ENCODE peak calls at places on chromosomes 3 and 15, in eight cellular contexts. F is fibroblast of lung; S is neural progenitor cell; Y is CD8-positive, alpha-beta T cell; A is SK-N-SH; Q is body of pancreas; P is heart left ventricle; B is K562. D is an unnamed sample.

GRCh38 chr3:43902415-43902814 is 211.7 kb downstream of the ABHD5 start:
- DNase-seq in P (no peak), F (no peak), B (no peak), A (no peak), Q (no peak), S (no peak), Y (no peak), D (no peak)

GRCh38 chr3:54120657-54121403 is 1.5 kb upstream of the CACNA2D3 start:
- DNase-seq in F (no peak), B (no peak), Y (no peak), P (no peak), S (peak; percentile 52), Q (no peak), A (peak; percentile 49), D (no peak)

GRCh38 chr3:75101329-75102147 is 487.1 kb upstream of the CNTN3 start:
- DNase-seq in Q (no peak), S (peak; percentile 85), A (no peak), B (no peak), Y (no peak), P (peak; percentile 22), F (no peak), D (no peak)

GRCh38 chr3:64451283-64452012 is 226.2 kb upstream of the PRICKLE2 start:
- DNase-seq in P (no peak), Q (no peak), A (no peak), Y (no peak), F (no peak), S (no peak), B (no peak), D (no peak)

GRCh38 chr3:42906085-42906904 is at the start of gene ZNF662:
- DNase-seq in F (peak; percentile 55), A (peak; percentile 88), Q (peak; percentile 61), P (peak; percentile 79), S (no peak), B (no peak), Y (no peak), D (peak; percentile 58)

GRCh38 chr15:50939911-50940310 is 31.4 kb downstream of the AP4E1 start:
- DNase-seq in B (no peak), F (peak; percentile 55), Y (no peak), Q (no peak), A (no peak), S (no peak), P (no peak), D (no peak)

GRCh38 chr3:46935168-46935858 is 41.2 kb downstream of the CCDC12 start:
- DNase-seq in F (peak; percentile 96), S (peak; percentile 59), B (peak; percentile 88), Q (peak; percentile 87), P (peak; percentile 78), A (peak; percentile 64), Y (no peak), D (peak; percentile 90)

GRCh38 chr15:42107483-42107882 is 13.1 kb upstream of the PLA2G4D start:
- DNase-seq in P (no peak), Y (no peak), B (no peak), F (no peak), Q (peak; percentile 31), S (no peak), A (no peak), D (no peak)

GRCh38 chr3:54951405-54951804 is 23.5 kb upstream of the LRTM1 start:
- DNase-seq in B (peak; percentile 7), S (peak; percentile 74), A (peak; percentile 63), P (peak; percentile 87), F (peak; percentile 90), Q (peak; percentile 37), Y (no peak), D (peak; percentile 54)

GRCh38 chr3:4993276-4994143 is 14.3 kb downstream of the BHLHE40 start:
- DNase-seq in F (no peak), B (no peak), Y (no peak), P (no peak), Q (peak; percentile 3), A (no peak), S (no peak), D (no peak)

GRCh38 chr15:58770519-58770856 is 614 bp upstream of the MINDY2 start:
- DNase-seq in P (no peak), B (peak; percentile 9), F (peak; percentile 84), Q (no peak), S (no peak), A (no peak), Y (no peak), D (no peak)

GRCh38 chr3:29283297-29283681 is 2.4 kb downstream of the RBMS3 start:
- DNase-seq in P (no peak), A (no peak), F (peak; percentile 42), B (no peak), S (no peak), Q (no peak), Y (no peak), D (no peak)

GRCh38 chr15:25847066-25847465 is 16.1 kb downstream of the ATP10A start:
- DNase-seq in Q (no peak), B (no peak), S (no peak), A (no peak), Y (no peak), P (no peak), F (no peak), D (no peak)

GRCh38 chr3:125083776-125084175 is 28.0 kb upstream of the HEG1 start:
- DNase-seq in A (no peak), S (no peak), P (no peak), Y (no peak), Q (no peak), F (peak; percentile 38), B (no peak), D (no peak)

GRCh38 chr3:171140246-171140645 is 113.7 kb upstream of the SLC2A2 start:
- DNase-seq in S (no peak), F (no peak), Q (no peak), Y (no peak), B (no peak), A (no peak), P (no peak), D (no peak)

DNA sequence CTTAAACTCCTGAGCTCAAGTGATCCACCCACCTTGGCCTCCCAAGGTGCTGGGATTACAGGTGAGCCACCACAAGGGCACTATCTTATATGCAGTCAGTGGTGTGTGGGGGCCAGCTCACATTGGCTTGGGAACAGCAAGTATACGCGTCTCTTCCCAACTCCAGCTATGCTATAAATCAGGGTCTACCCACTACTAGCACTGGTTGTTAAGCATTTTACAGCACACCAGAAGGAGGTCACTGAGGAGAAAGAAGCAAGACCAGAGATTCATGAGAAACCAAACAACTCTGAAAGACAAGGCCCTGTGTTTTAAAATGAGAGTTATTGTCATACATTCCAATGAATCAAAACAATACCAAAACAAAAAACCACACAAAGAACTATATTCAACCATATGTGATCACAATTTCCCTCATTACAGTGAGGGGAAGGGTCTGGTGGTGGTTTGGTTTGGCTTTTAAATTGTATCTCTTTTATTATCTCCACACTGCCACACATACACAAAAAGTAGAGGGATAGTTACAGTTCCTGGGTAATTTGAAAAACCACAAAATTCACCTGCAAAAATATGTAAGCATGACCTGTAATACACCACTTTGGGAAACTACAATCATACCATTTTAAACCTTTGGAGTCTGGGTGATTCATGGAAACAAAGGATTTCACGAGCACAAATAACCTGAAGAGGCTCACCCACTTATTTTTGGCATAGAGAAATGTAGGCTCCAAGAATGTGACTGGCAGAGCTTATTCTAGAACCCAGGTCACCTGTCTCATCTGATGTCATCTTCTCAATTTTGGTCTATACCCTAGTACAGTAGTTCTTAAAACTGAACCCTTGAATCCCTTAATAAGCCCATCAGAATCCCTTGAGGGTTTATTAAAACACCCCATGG is 5.2 kb downstream of the MAGI1 start:
- DNase-seq in F (no peak), P (no peak), A (no peak), Q (no peak), S (no peak), B (no peak), Y (no peak), D (no peak)
- H3K9me3 ChIP-seq in F (no peaks in the 10 kb centered on the region), P (no peaks in the 10 kb centered on the region), A (no peaks in the 10 kb centered on the region), Q (no peaks in the 10 kb centered on the region), S (no peaks in the 10 kb centered on the region), B (no peaks in the 10 kb centered on the region), Y (no peaks in the 10 kb centered on the region), D (no peaks in the 10 kb centered on the region)

DNA sequence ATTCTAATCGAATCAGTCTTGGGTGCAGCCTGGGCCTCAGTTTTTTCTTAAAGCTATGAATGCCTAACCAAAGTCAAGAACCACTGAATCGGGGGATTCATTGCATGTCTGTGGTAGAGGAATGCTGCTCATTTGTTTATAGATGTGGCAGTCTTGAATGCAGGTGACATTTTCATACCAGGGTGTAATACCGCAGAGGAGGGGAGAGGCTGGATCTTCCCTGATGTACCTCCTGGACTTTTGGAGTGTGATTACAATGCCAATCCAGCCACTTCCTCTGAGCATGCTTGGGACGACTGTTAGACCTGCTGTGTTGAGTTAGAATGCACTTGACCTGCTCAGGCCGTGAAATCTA is 42.7 kb downstream of the GOLGA6A start:
- DNase-seq in P (no peak), Q (no peak), F (no peak), A (no peak), Y (no peak), S (no peak), B (no peak), D (no peak)
- TF ChIP-seq CTCF in P (no peak), Q (no peak), F (no peak), A (no peak), Y (no peak), S (no peak), B (no peak), D (no peak)

GRCh38 chr15:89822951-89823701 is 8.5 kb upstream of the ANPEP start:
- DNase-seq in A (peak; percentile 74), S (no peak), P (no peak), B (no peak), F (peak; percentile 38), Y (no peak), Q (no peak), D (no peak)
- H3K4me1 ChIP-seq in A (peaks cover 8% of the 10 kb centered on the region), S (peaks cover 2% of the 10 kb centered on the region), P (peaks cover 7% of the 10 kb centered on the region), B (peaks cover 10% of the 10 kb centered on the region), F (peaks cover 31% of the 10 kb centered on the region), Y (no peaks in the 10 kb centered on the region), Q (peaks cover 18% of the 10 kb centered on the region), D (peaks cover 4% of the 10 kb centered on the region)

GRCh38 chr15:33044598-33044997 is 149.9 kb downstream of the FMN1 start:
- DNase-seq in A (no peak), F (no peak), Q (no peak), B (no peak), S (no peak), Y (no peak), P (no peak), D (no peak)

GRCh38 chr15:33043636-33044035 is 150.9 kb downstream of the FMN1 start:
- DNase-seq in P (no peak), B (no peak), S (no peak), Y (no peak), A (no peak), Q (no peak), F (no peak), D (no peak)

GRCh38 chr15:33048255-33048654 is 146.3 kb downstream of the FMN1 start:
- DNase-seq in B (no peak), Q (no peak), P (no peak), F (no peak), A (no peak), Y (no peak), S (peak; percentile 45), D (no peak)

GRCh38 chr15:33047077-33047476 is 147.4 kb downstream of the FMN1 start:
- DNase-seq in B (no peak), P (no peak), F (no peak), S (no peak), Q (no peak), Y (no peak), A (no peak), D (no peak)

GRCh38 chr15:33045066-33045810 is 149.3 kb downstream of the FMN1 start:
- DNase-seq in S (no peak), P (peak; percentile 36), Q (no peak), F (peak; percentile 81), Y (no peak), A (no peak), B (no peak), D (no peak)
- H3K9me3 ChIP-seq in S (peaks cover 24% of the 10 kb centered on the region), P (no peaks in the 10 kb centered on the region), Q (no peaks in the 10 kb centered on the region), F (no peaks in the 10 kb centered on the region), Y (no peaks in the 10 kb centered on the region), A (peaks cover 6% of the 10 kb centered on the region), B (no peaks in the 10 kb centered on the region), D (peaks cover 28% of the 10 kb centered on the region)

D was measured in Caco-2.